ENCODE peak calls at places on chromosomes 3 and 15, in six cellular contexts. R is PC-3, D is GM23248, B is HCT116, S is SK-N-SH, J is MM.1S. T is an unnamed sample.

GRCh38 chr15:82934100-82934880 is 18.2 kb downstream of the HOMER2 start:
- DNase-seq in J (no peak), B (no peak), S (no peak), R (no peak), D (no peak), T (no peak)

GRCh38 chr15:38299216-38299615 is 46.6 kb downstream of the SPRED1 start:
- DNase-seq in R (no peak), B (no peak), S (no peak), D (peak; percentile 55), J (no peak), T (no peak)

GRCh38 chr3:12706504-12707253 is 42.8 kb upstream of the RAF1 start:
- DNase-seq in S (peak; percentile 73), R (peak; percentile 92), J (peak; percentile 84), B (peak; percentile 78), D (peak; percentile 85), T (peak; percentile 75)

GRCh38 chr3:108334698-108335097 is 38.4 kb downstream of the HHLA2 start:
- DNase-seq in J (no peak), S (no peak), B (no peak), D (peak; percentile 35), R (peak; percentile 46), T (no peak)

GRCh38 chr3:177973241-177973840 is 562.9 kb upstream of the KCNMB2 start:
- DNase-seq in S (no peak), D (peak; percentile 62), B (no peak), J (no peak), R (peak; percentile 17), T (no peak)

GRCh38 chr3:138197058-138197457 is 10.0 kb downstream of the ARMC8 start:
- DNase-seq in S (no peak), J (peak; percentile 43), R (peak; percentile 28), D (peak; percentile 40), B (no peak), T (peak; percentile 44)

GRCh38 chr3:58321791-58322190 is 10.9 kb upstream of the PXK start:
- DNase-seq in J (no peak), R (no peak), D (no peak), B (no peak), S (no peak), T (no peak)

GRCh38 chr3:34646911-34647465 is 848.6 kb downstream of the PDCD6IP start:
- DNase-seq in R (no peak), D (no peak), S (no peak), B (no peak), J (peak; percentile 7), T (no peak)

GRCh38 chr3:57709559-57709958 is 16.7 kb upstream of the DENND6A start:
- DNase-seq in B (no peak), J (no peak), D (no peak), R (peak; percentile 77), S (no peak), T (no peak)

GRCh38 chr15:89338036-89338435 is 3.4 kb upstream of the POLG start:
- DNase-seq in S (no peak), D (no peak), J (no peak), R (no peak), B (no peak), T (no peak)

GRCh38 chr3:146072824-146073223 is 88.2 kb downstream of the PLOD2 start:
- DNase-seq in S (no peak), J (peak; percentile 53), B (no peak), R (no peak), D (peak; percentile 52), T (no peak)

GRCh38 chr15:57091626-57092025 is 173.2 kb downstream of the TCF12 start:
- DNase-seq in R (no peak), B (no peak), J (no peak), S (no peak), D (no peak), T (no peak)

GRCh38 chr15:57089815-57090214 is 171.4 kb downstream of the TCF12 start:
- DNase-seq in B (no peak), S (no peak), D (no peak), R (no peak), J (no peak), T (no peak)

GRCh38 chr15:57092252-57092651 is 173.8 kb downstream of the TCF12 start:
- DNase-seq in S (no peak), D (no peak), R (no peak), B (no peak), J (no peak), T (no peak)

GRCh38 chr15:57086857-57087427 is 168.5 kb downstream of the TCF12 start:
- DNase-seq in D (no peak), J (no peak), S (no peak), B (no peak), R (no peak), T (no peak)

GRCh38 chr15:57090460-57090859 is 172.0 kb downstream of the TCF12 start:
- DNase-seq in B (no peak), J (no peak), R (no peak), S (peak; percentile 28), D (no peak), T (no peak)
- TF ChIP-seq EZH2phosphoT487 in B (no peak), J (no peak), R (no peak), S (no peak), D (no peak), T (no peak)

DNA sequence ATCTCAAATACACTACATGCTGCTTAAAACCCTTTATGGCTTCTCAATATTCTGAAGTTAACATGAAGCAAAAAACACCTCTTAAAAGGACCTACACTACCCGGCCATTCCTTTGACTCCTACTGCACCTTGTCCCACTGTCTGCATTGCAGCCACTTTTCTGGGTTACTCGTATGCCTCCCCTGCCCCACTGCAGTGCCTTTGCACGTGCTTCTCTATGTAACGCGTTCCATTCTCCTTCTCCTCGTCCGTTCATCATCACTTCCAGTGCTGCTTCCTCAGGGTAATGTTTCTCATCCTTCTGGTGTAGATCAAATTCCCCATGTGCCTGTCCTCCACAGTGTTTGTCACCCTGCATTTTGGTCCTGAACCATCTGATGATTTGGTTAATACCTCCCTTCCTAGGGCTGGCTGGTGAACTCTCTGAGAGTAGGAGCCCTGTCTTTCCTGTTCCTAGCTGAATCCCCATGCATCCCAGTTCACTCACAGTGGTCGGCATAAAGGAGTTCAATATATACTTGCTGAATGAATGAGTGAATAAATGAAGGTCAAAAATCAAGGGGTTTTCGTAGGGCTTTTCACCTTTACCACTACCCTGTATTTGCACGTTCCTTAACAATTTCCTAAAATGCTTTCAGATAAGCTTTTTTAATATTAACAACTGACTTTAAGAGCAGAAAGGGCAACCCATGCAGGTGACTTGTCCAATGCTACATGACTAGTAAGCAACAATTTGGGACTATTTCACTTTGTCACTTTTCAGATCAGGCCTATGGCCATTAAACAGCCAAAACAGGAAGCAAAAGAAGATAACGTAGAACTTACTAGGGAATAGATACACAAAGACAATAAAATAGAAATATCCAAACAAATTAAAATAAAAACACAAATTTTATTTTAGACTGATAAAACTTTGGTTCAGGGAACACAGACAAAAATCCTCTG is 2.4 kb upstream of the STT3B start:
- DNase-seq in S (no peak), D (no peak), J (no peak), R (no peak), B (no peak), T (no peak)
- H3K4me3 ChIP-seq in S (no peak overlapping the region), D (peak overlapping the region; percentile 98), J (peak overlapping the region; percentile 85), R (peak overlapping the region; percentile 98), B (peak overlapping the region; percentile 88), T (peak overlapping the region; percentile 95)

GRCh38 chr3:186909078-186909853 is 21.1 kb upstream of the ST6GAL1 start:
- DNase-seq in D (no peak), J (peak; percentile 90), S (no peak), B (no peak), R (no peak), T (no peak)
- H3K9ac ChIP-seq in D (no peak overlapping the region), J (no peak overlapping the region), S (no peak overlapping the region), B (no peak overlapping the region), R (no peak overlapping the region), T (no peak overlapping the region)

GRCh38 chr15:65632780-65633384 is 11.1 kb downstream of the SLC24A1 start:
- DNase-seq in D (no peak), J (no peak), R (no peak), S (no peak), B (no peak), T (no peak)
- TF ChIP-seq EZH2phosphoT487 in D (no peak), J (no peak), R (no peak), S (no peak), B (no peak), T (no peak)

GRCh38 chr15:55917881-55918296 is 75.5 kb downstream of the NEDD4 start:
- DNase-seq in R (peak; percentile 89), S (peak; percentile 23), J (peak; percentile 51), D (peak; percentile 89), B (peak; percentile 35), T (peak; percentile 18)

GRCh38 chr15:55914446-55914845 is 79.0 kb downstream of the NEDD4 start:
- DNase-seq in J (no peak), B (no peak), S (no peak), R (no peak), D (peak; percentile 39), T (no peak)

GRCh38 chr15:55915876-55916567 is 77.4 kb downstream of the NEDD4 start:
- DNase-seq in B (no peak), R (no peak), S (no peak), J (no peak), D (peak; percentile 77), T (no peak)

GRCh38 chr15:55915221-55915620 is 78.2 kb downstream of the NEDD4 start:
- DNase-seq in R (no peak), S (no peak), J (no peak), D (peak; percentile 8), B (no peak), T (no peak)

DNA sequence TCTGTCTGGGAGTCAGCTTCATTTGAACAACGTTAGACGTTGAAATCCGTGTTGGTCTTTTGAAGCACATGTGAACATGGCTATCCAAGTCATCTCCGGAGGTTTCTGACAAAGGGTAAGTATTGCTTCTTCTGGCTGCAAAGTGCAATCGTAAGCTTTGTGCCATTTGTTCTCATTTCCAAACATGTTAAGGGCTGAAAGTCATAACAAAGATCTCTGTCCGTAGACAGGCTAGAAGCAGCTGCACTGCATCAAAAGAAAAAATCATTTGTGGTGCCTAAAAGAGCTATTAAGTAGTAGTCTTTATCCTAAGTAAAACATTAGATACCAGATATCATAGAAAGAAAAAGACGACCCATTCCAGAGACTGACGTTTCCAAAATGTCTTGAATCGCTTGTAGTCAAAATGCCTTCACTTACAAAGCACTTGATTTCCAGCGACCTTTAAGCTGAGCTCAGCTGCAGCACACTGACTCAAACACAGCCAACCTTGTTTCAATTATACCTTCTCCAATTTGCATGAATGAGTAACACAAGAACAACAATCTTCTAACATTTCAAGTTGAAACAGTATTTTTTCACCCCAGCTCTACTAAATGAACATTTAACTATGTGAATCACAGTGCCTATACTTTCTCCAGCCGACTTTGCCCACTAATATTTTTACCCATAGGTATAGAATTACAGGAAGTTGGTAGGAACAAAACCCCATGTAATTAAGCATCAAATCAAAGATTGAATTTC is 76.6 kb downstream of the NEDD4 start:
- DNase-seq in S (no peak), R (peak; percentile 43), J (no peak), D (peak; percentile 90), B (no peak), T (peak; percentile 4)
- H3K4me3 ChIP-seq in S (peak overlapping the region; percentile 63), R (no peak overlapping the region), J (no peak overlapping the region), D (peak overlapping the region; percentile 70), B (no peak overlapping the region), T (no peak overlapping the region)

DNA sequence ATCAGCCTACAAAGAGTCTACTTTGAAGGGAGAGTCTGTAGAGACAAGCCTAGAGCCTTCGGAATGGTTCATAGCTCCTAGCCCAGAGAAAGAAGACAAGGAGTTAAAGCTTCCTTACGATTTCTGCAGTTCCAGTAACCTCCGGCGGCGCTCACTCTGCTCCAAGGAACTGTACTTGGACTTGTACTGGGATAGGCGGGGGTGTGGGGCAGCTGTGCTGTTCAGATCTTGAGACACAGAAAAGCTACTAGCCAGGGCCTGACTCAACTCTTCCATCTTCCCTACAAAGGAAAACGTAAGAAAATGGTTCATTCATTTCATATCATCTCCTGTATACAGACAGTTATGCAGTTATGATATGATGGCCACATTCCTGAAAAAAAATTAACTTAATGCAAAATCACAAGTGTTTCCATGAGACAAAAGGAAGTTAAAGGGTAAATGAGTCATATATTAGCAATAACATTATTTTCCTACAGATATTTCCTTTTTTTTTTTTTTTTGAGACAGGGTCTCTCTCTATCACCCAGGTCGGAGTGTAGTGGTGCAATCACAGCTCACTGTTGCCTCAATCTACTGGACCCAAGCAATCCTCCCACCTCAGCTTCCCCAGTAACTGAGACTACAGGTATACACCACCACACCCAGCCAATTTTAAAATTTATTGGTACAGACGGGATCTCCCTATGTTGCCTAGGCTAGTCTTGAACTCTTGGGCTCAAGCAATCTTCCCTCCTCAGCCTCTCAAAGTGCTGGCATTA is 4.6 kb downstream of the SNUPN start:
- DNase-seq in S (no peak), R (no peak), D (peak; percentile 98), J (no peak), B (no peak), T (no peak)
- H3K9ac ChIP-seq in S (peak overlapping the region; percentile 59), R (no peak overlapping the region), D (peak overlapping the region; percentile 87), J (no peak overlapping the region), B (no peak overlapping the region), T (no peak overlapping the region)